ENCODE peak calls at places on chromosomes 4 and X, in nine cellular contexts. N, K, B, U, T, Q, X, W and I are unnamed samples.

GRCh38 chr4:99437686-99438577 is 2.8 kb upstream of the ADH7 start:
- DNase-seq in N (no peak), K (no peak), B (peak), U (no peak), T (peak), Q (no peak), X (no peak), W (no peak), I (no peak)

GRCh38 chr4:153022233-153022632 is 86.1 kb downstream of the FHDC1 start:
- DNase-seq in N (no peak), K (no peak), B (peak), U (no peak), T (no peak), Q (no peak), X (no peak), W (no peak), I (no peak)

GRCh38 chrX:116417214-116417613 is 19.2 kb upstream of the SLC6A14 start:
- DNase-seq in N (no peak), K (no peak), B (no peak), U (no peak), T (no peak), Q (no peak), X (no peak), W (no peak), I (no peak)

GRCh38 chrX:109886122-109886761 is 116.7 kb upstream of the TMEM164 start:
- DNase-seq in N (peak), K (no peak), B (peak), U (no peak), T (peak), Q (no peak), X (no peak), W (peak), I (peak)

GRCh38 chr4:105369988-105370387 is 103.9 kb downstream of the PPA2 start:
- DNase-seq in N (peak), K (no peak), B (no peak), U (no peak), T (peak), Q (no peak), X (no peak), W (no peak), I (no peak)

GRCh38 chr4:172850838-172851237 is 317.8 kb upstream of the GALNT7 start:
- DNase-seq in N (peak), K (no peak), B (no peak), U (no peak), T (peak), Q (peak), X (no peak), W (no peak), I (peak)

GRCh38 chrX:39167791-39168190 is 366.5 kb downstream of the MID1IP1 start:
- DNase-seq in N (no peak), K (no peak), B (no peak), U (no peak), T (no peak), Q (no peak), X (no peak), W (no peak), I (no peak)

GRCh38 chrX:9614016-9614415 is 149.2 kb downstream of the TBL1X start:
- DNase-seq in N (peak), K (no peak), B (no peak), U (no peak), T (peak), Q (no peak), X (no peak), W (no peak), I (peak)

GRCh38 chr4:7171191-7171900 is 21.0 kb upstream of the SORCS2 start:
- DNase-seq in N (no peak), K (no peak), B (no peak), U (no peak), T (no peak), Q (no peak), X (no peak), W (peak), I (no peak)

DNA sequence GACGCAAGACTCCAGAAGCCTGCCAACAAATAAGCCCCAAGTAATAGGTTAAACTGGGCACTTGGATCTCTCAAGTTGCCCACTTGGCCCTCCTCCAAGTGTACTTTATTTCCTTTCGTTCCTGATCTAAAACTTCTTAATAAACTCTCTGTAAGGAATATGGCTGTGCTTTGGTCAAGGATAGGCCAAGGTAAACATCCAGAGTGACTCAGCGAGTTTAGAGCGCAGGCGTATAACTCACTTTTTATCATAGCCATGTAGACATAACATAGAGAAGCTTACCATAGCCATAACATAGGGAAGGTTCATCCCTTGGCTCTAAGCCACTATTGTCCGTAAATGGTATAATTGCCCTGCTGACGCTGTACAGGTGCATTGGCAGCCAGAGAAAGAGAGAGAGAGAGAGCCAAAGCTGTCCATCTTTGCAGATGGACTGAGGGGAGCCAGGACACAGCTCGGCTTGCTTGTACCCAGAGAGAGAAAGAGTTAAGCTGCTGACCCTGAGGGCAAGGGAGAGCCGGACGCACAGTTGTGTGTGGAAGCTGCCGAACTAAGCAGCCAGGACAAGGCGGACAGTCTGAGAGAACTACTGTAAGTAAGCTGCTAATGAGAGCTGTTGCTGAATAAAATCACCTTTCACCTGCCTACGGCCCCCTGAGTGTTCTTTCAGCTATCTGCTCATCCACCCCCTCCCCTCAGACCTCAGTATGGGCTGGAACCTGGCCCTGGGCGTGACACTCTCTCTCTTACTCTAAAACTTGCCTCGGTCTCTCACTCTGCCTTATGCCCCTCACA is 1.8 kb downstream of the TLR1 start:
- DNase-seq in N (no peak), K (no peak), B (no peak), U (no peak), T (no peak), Q (no peak), X (no peak), W (peak), I (no peak)
- H3K4me3 ChIP-seq in N (no peak), K (no peak), B (no peak), U (no peak), T (no peak), Q (no peak), X (no peak), W (no peak), I (no peak)

GRCh38 chrX:35626124-35626523 is 172.0 kb upstream of the MAGEB16 start:
- DNase-seq in N (no peak), K (no peak), B (no peak), U (no peak), T (no peak), Q (no peak), X (no peak), W (no peak), I (no peak)

GRCh38 chrX:35617836-35618235 is 180.3 kb upstream of the MAGEB16 start:
- DNase-seq in N (no peak), K (no peak), B (no peak), U (no peak), T (no peak), Q (no peak), X (no peak), W (no peak), I (no peak)

GRCh38 chrX:35622601-35623000 is 175.5 kb upstream of the MAGEB16 start:
- DNase-seq in N (no peak), K (no peak), B (no peak), U (no peak), T (no peak), Q (no peak), X (no peak), W (no peak), I (no peak)

GRCh38 chrX:35625714-35626113 is 172.4 kb upstream of the MAGEB16 start:
- DNase-seq in N (no peak), K (no peak), B (no peak), U (no peak), T (no peak), Q (no peak), X (peak), W (no peak), I (no peak)

DNA sequence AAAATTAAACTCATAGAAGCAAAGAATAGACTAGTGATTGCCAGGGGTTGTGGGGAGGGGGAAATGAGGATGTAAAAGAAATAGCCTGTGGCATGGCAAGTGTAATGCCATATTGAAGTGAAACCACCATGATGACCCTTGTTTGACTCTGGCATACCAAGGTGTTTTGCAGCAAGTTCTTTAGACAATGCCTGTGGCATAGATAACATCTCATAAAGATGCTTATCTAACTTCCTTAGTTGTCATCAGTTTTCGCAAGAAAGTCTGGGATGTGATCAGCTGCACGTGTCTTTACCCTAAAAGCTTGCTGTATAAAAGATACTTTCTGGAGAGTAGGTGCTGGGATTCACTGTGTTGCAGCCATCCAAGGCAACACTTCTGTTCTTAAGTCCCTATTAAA is 176.1 kb upstream of the MAGEB16 start:
- DNase-seq in N (no peak), K (no peak), B (no peak), U (no peak), T (no peak), Q (no peak), X (no peak), W (no peak), I (no peak)
- H3K4me3 ChIP-seq in N (no peak), K (no peak), B (no peak), U (no peak), T (no peak), Q (no peak), X (no peak), W (no peak), I (no peak)

DNA sequence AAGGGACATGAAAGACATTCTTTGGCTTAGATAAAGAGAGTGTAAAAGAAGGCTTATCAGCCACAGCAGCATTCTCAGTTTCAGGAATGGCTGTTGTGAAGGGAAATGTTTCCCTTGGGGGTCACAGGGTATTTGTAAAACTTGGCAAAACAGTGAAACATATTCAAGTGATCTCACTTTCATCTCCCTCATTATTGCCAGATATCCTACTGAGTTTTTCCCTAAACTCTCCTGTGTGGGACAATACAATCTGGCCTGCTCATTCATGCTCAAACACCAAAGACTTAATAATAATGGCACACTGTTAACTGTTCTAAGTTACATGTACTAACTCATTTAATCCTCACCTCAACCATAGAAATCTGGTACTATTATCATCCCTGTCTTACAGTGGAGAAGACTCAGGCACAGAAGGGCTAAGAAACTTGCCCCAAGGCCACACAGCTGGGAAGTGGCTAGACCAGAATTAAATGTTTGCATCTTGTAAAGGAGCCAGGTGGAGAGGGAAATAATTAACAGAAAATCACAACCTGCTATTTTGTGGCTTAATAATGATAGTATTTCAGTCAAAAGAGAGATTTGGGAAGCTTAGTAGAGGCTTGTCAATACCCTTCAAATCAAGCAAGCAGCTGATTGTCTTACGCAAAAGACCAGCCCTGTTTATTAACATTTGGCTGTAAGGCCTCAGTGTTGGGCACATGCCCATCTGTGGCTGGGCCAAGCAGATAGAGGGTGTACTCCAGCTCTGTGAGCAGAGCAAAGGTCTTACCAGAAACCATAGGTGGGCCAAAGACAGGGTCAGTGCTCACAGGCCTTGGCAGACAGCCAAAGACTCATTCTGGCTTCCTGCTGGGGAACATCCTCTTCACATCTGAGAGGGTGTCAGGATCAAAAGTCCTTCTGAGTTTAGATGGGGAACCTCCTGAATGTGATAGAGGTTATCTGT is 17.3 kb downstream of the SMPX start:
- DNase-seq in N (no peak), K (peak), B (peak), U (no peak), T (no peak), Q (no peak), X (peak), W (no peak), I (no peak)
- H3K4me3 ChIP-seq in N (no peak), K (no peak), B (no peak), U (no peak), T (no peak), Q (no peak), X (no peak), W (no peak), I (no peak)

GRCh38 chr4:155569960-155570515 is 96.6 kb upstream of the GUCY1A1 start:
- DNase-seq in N (peak), K (no peak), B (no peak), U (no peak), T (peak), Q (no peak), X (no peak), W (no peak), I (no peak)
- H3K4me3 ChIP-seq in N (no peak), K (no peak), B (no peak), U (no peak), T (no peak), Q (no peak), X (no peak), W (no peak), I (no peak)

DNA sequence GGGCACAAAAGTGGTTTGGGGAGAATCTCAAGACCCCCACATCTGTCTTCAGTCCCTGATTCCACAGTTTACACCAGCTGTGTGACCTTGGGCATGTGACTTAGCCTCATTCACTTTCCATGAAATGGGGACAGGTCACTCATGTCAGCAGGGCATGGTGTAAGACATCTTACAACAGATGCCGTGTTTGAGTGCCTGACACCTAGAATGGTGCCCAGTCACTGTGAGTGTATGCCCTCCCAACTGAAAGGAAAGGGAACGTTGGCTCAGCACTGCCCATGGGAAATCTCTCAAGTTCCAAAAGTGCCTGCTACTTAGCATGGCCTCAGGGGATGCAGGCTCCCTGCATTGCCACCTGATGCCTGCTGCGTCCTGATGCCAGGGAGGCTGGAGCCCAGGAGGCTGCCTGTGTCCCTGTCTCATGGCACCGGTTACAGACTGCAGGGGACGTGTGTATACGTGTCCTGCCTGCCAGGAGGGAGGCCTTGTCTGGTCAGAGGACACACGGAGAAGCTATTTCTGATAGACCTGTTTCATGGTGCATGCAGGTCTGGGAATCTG is 32.2 kb downstream of the RNF4 start:
- DNase-seq in N (no peak), K (no peak), B (no peak), U (no peak), T (no peak), Q (no peak), X (no peak), W (no peak), I (no peak)
- H3K4me3 ChIP-seq in N (no peak), K (no peak), B (no peak), U (no peak), T (no peak), Q (no peak), X (no peak), W (no peak), I (no peak)

DNA sequence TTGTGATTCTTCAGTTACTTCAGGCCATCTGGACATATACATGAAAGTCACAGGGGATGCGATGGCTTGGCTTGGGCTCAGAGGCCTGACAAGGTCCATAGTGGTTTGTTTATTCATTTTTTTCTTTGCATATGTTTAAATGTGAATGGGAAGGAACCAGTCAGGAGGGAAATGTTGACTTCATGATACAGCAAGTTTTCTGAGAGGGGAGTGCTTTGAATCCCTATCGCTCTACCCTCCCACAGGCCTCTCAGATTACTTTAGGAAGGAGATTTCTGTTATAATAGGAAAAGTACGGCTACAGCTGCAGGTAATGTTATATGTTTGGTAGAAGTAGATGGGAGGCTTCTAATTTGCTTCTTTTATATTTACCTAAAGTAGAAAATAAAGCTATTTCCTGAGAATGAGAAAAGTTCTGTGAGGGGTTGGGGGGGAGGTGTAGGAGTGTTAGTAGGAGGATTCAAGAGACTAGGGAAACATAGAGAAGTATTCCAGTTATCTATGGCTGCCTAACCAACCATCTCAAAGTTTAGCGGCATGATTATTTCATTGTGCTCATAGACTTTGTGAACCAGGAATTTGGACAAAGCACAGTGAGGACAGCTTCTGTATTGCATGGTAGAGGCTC is 323.0 kb downstream of the RAPGEF2 start:
- DNase-seq in N (no peak), K (no peak), B (no peak), U (no peak), T (no peak), Q (no peak), X (no peak), W (no peak), I (no peak)
- H3K4me3 ChIP-seq in N (no peak), K (no peak), B (no peak), U (no peak), T (no peak), Q (no peak), X (no peak), W (no peak), I (no peak)

GRCh38 chrX:132491191-132491590 is 2.4 kb upstream of the MBNL3 start:
- DNase-seq in N (no peak), K (no peak), B (peak), U (no peak), T (no peak), Q (no peak), X (no peak), W (peak), I (no peak)
- H3K4me3 ChIP-seq in N (no peak), K (no peak), B (no peak), U (peak), T (no peak), Q (no peak), X (no peak), W (peak), I (no peak)

DNA sequence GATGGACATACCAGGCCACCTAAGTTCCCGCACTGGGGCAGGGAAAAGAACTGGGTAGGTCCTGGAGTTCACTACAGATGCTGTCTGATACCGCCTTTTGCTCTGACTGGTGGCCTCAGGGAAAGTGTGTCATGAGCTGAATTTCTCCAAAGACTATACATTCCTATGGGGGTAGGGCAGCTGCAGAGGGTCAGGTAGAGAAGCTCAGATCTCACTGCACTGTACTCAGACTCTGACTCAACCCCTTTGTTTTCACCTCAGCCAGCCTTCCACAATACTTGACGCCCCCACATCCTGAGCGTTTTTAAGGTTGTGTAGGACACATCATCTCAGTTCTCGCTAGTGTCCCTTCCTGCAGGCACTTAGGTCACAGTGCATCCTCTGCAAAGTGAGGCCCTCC is 7.8 kb downstream of the GATB start:
- DNase-seq in N (peak), K (no peak), B (no peak), U (no peak), T (no peak), Q (no peak), X (no peak), W (no peak), I (peak)
- H3K4me3 ChIP-seq in N (no peak), K (no peak), B (no peak), U (no peak), T (no peak), Q (no peak), X (no peak), W (no peak), I (no peak)

DNA sequence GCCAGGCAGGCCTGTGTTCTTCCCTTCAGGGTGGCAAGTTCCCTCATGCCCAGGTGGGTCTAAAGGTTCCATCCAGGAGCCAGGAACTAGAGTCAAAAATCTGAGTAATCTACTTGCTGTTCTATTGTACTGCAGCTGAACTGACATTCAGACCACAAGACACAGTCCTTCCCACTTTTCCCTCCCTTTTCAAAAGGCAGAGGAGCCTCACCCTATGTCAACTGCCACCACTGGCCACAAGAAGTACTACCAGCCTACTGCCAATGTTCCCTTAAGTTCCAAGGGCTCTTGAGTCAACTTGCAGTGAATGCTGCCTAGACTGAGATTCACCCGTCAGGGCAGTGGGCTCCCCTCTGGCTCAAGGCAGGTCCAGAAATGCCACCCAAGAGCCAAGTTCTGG is 133.5 kb downstream of the FAM47B start:
- DNase-seq in N (no peak), K (no peak), B (no peak), U (no peak), T (no peak), Q (no peak), X (no peak), W (no peak), I (no peak)
- H3K4me3 ChIP-seq in N (no peak), K (no peak), B (no peak), U (no peak), T (no peak), Q (no peak), X (no peak), W (no peak), I (no peak)